ENCODE peak calls at places on chromosome 5, in five cellular contexts. G, U, A, R and V are unnamed samples.

GRCh38 chr5:132465095-132465707 is 25.4 kb downstream of the IRF1 start:
- DNase-seq in G (no peak), U (no peak), A (no peak), R (no peak), V (no peak)

GRCh38 chr5:67095346-67095871 is 101.2 kb downstream of the CD180 start:
- DNase-seq in G (no peak), U (no peak), A (no peak), R (no peak), V (no peak)

GRCh38 chr5:19676895-19677294 is 311.1 kb downstream of the CDH18 start:
- DNase-seq in G (no peak), U (no peak), A (no peak), R (no peak), V (no peak)

GRCh38 chr5:59221769-59222168 is 638.9 kb downstream of the RAB3C start:
- DNase-seq in G (no peak), U (no peak), A (no peak), R (no peak), V (no peak)

GRCh38 chr5:58458851-58459275 is 1.0 kb downstream of the PLK2 start:
- DNase-seq in G (no peak), U (no peak), A (no peak), R (no peak), V (no peak)

GRCh38 chr5:45225571-45226031 is 416.9 kb downstream of the MRPS30 start:
- DNase-seq in G (no peak), U (no peak), A (no peak), R (peak), V (no peak)

GRCh38 chr5:124649548-124650501 is 96.6 kb downstream of the ZNF608 start:
- DNase-seq in G (no peak), U (no peak), A (peak), R (no peak), V (no peak)

GRCh38 chr5:107542831-107543231 is 127.9 kb downstream of the EFNA5 start:
- DNase-seq in G (no peak), U (peak), A (no peak), R (no peak), V (no peak)

GRCh38 chr5:120516799-120517198 is 52.7 kb downstream of the PRR16 start:
- DNase-seq in G (no peak), U (no peak), A (no peak), R (no peak), V (no peak)

GRCh38 chr5:90475436-90475980 is 844 bp downstream of the POLR3G start:
- DNase-seq in G (no peak), U (no peak), A (no peak), R (peak), V (no peak)

GRCh38 chr5:55033568-55033967 is 9.5 kb downstream of the GZMK start:
- DNase-seq in G (no peak), U (no peak), A (no peak), R (no peak), V (no peak)

GRCh38 chr5:102856374-102856748 is 101.3 kb downstream of the PAM start:
- DNase-seq in G (no peak), U (no peak), A (no peak), R (no peak), V (no peak)

GRCh38 chr5:120413706-120414105 is 50.4 kb upstream of the PRR16 start:
- DNase-seq in G (no peak), U (no peak), A (no peak), R (no peak), V (no peak)

GRCh38 chr5:31854181-31854624 is 215.3 kb downstream of the PDZD2 start:
- DNase-seq in G (peak), U (no peak), A (no peak), R (peak), V (no peak)

GRCh38 chr5:157347301-157348048 is 81.6 kb downstream of the CYFIP2 start:
- DNase-seq in G (no peak), U (no peak), A (no peak), R (no peak), V (no peak)

DNA sequence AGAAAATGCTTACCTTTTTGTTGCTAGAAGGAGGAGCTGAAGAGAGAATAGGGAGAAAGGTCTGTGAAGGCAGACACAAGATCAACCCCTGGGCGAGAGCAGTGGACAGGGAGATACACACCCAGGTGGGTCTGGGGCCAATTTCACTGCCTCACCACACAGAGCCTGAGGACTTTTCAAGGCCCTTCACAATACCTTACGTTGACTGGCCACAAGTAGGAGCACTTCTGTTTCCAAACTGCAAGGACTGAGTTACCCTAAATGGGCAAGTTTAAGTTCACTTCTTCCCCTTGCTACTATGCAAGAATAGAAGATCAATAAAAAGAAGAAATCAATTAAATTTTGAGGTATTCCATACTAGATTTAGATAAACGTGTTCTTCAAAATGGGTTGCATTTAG is 174.5 kb upstream of the SLC12A2 start:
- DNase-seq in G (no peak), U (peak), A (peak), R (peak), V (no peak)
- TF ChIP-seq CTCF in G (no peak), U (peak), A (peak), R (peak), V (peak)

GRCh38 chr5:136020383-136021015 is 8.3 kb upstream of the TGFBI start:
- DNase-seq in G (no peak), U (peak), A (no peak), R (peak), V (no peak)

GRCh38 chr5:136021016-136021405 is 7.8 kb upstream of the TGFBI start:
- DNase-seq in G (no peak), U (peak), A (no peak), R (peak), V (no peak)

GRCh38 chr5:136020001-136020382 is 8.8 kb upstream of the TGFBI start:
- DNase-seq in G (no peak), U (no peak), A (no peak), R (peak), V (no peak)

GRCh38 chr5:136016945-136017530 is 11.8 kb upstream of the TGFBI start:
- DNase-seq in G (no peak), U (peak), A (no peak), R (peak), V (no peak)

GRCh38 chr5:136018814-136019777 is 9.7 kb upstream of the TGFBI start:
- DNase-seq in G (peak), U (no peak), A (no peak), R (peak), V (no peak)
- TF ChIP-seq CTCF in G (no peak), U (no peak), A (no peak), R (no peak), V (no peak)

DNA sequence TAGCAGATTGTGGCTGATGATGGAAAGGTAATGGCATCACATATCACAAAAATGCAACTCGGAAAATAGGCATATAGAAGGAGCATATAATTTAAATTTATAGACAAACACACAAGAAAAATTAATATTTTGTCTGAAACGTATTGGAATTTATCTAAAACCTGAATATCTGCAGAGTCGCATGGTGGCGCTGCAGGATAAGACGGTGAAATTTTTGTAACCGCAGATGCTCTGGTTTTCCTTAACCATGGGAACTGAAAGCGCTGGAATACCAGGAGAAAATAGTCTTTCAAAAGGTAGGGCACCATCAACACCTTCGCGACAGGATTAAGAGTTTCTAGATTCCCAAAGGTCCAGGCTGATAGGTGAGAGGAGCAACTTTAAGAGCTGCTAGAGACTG is 11.0 kb downstream of the PCDHB14 start:
- DNase-seq in G (no peak), U (no peak), A (no peak), R (no peak), V (no peak)
- TF ChIP-seq CTCF in G (no peak), U (no peak), A (no peak), R (peak), V (no peak)

GRCh38 chr5:36068751-36069281 is 2.1 kb upstream of the UGT3A2 start:
- DNase-seq in G (no peak), U (no peak), A (no peak), R (no peak), V (no peak)

GRCh38 chr5:36078430-36078829 is 11.7 kb upstream of the UGT3A2 start:
- DNase-seq in G (no peak), U (no peak), A (no peak), R (no peak), V (no peak)

GRCh38 chr5:36079200-36079761 is 12.6 kb upstream of the UGT3A2 start:
- DNase-seq in G (no peak), U (peak), A (peak), R (peak), V (no peak)

GRCh38 chr5:36070687-36071571 is 4.2 kb upstream of the UGT3A2 start:
- DNase-seq in G (no peak), U (no peak), A (no peak), R (no peak), V (no peak)

DNA sequence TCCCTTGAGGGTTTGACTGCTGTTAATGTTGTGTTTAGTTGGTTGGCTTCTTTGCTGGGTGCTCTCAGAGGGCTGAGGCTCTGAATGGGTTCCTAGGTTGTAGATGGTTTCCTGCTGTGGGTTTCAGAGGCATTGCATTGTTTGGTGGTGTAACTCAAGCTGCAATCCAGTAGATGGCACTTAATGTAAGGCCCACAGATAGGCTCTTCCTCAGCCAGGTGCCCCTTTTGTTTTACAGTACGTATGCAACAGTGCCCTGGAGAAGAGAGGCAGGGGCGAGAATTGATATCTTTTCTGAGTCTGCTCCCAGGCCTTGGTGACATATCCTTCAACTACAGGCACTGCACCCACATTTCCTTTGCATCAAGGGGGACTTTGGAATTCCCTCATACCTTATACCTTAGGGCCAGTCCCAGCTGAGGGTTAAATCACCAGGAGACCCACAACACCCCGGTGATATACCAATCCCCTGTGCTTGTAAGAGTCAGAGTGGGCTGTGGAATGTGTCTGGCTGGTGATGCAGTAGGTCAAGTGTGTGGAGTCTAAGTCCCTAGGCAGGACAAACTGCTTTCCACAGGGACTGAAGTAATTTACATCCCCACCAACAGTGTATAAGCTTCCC is 7.0 kb upstream of the UGT3A2 start:
- DNase-seq in G (no peak), U (no peak), A (peak), R (peak), V (no peak)
- TF ChIP-seq CTCF in G (no peak), U (no peak), A (peak), R (peak), V (no peak)

GRCh38 chr5:127229185-127229889 is 61.3 kb upstream of the MEGF10 start:
- DNase-seq in G (peak), U (peak), A (peak), R (peak), V (peak)
- TF ChIP-seq CTCF in G (no peak), U (no peak), A (no peak), R (peak), V (no peak)

DNA sequence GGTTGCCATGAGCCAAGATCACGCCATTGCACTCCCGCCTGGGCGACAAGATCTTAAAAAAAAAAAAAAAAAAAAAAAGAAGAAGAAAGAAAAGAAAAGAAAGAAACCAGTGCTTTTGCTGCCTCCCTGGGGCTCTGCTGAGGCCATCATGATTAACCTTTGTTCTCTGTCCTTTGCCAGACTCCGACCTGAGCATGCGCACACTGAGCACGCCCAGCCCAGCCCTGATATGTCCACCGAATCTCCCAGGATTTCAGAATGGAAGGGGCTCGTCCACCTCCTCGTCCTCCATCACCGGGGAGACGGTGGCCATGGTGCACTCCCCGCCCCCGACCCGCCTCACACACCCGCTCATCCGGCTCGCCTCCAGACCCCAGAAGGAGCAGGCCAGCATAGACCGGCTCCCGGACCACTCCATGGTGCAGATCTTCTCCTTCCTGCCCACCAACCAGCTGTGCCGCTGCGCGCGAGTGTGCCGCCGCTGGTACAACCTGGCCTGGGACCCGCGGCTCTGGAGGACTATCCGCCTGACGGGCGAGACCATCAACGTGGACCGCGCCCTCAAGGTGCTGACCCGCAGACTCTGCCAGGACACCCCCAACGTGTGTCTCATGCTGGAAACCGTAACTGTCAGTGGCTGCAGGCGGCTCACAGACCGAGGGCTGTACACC is 251.7 kb downstream of the MARCHF11 start:
- DNase-seq in G (no peak), U (no peak), A (no peak), R (no peak), V (no peak)
- TF ChIP-seq CTCF in G (no peak), U (no peak), A (no peak), R (no peak), V (no peak)